ENCODE peak calls at places on chromosomes 2 and 18, in nine cellular contexts. O is B cell, Z is AG04450, F is psoas muscle, W is heart left ventricle, J is A673, C is PC-3, M is MM.1S, K is gastrocnemius medialis. D is an unnamed sample.

GRCh38 chr2:113173563-113174368 is at the start of gene PSD4:
- DNase-seq in O (peak), Z (no peak), F (peak), W (peak), J (no peak), C (no peak), M (peak), K (peak), D (peak)

GRCh38 chr18:48127546-48128105 is 197.2 kb upstream of the SMAD2 start:
- DNase-seq in O (no peak), Z (no peak), F (no peak), W (no peak), J (no peak), C (no peak), M (no peak), K (no peak), D (no peak)

GRCh38 chr2:128313076-128313836 is 5.4 kb downstream of the HS6ST1 start:
- DNase-seq in O (peak), Z (no peak), F (peak), W (no peak), J (no peak), C (peak), M (no peak), K (no peak), D (no peak)

GRCh38 chr2:88281302-88282217 is 111.4 kb downstream of the THNSL2 start:
- DNase-seq in O (no peak), Z (no peak), F (no peak), W (no peak), J (no peak), C (no peak), M (peak), K (peak), D (no peak)

GRCh38 chr18:824179-824578 is 12.1 kb upstream of the YES1 start:
- DNase-seq in O (no peak), Z (no peak), F (no peak), W (no peak), J (peak), C (no peak), M (no peak), K (no peak), D (no peak)

GRCh38 chr2:187842978-187843847 is 289.0 kb upstream of the TFPI start:
- DNase-seq in O (no peak), Z (peak), F (no peak), W (no peak), J (peak), C (peak), M (peak), K (no peak), D (peak)

GRCh38 chr18:32998921-32999320 is 226.1 kb upstream of the KLHL14 start:
- DNase-seq in O (no peak), Z (no peak), F (no peak), W (no peak), J (no peak), C (no peak), M (no peak), K (no peak), D (no peak)

GRCh38 chr18:35241523-35241804 is 630 bp downstream of the ZNF397 start:
- DNase-seq in O (no peak), Z (no peak), F (no peak), W (no peak), J (peak), C (no peak), M (peak), K (no peak), D (no peak)

GRCh38 chr2:177295479-177295878 is 31.0 kb upstream of the NFE2L2 start:
- DNase-seq in O (no peak), Z (peak), F (no peak), W (no peak), J (peak), C (no peak), M (no peak), K (no peak), D (no peak)

GRCh38 chr2:236054125-236054524 is 114.1 kb downstream of the GBX2 start:
- DNase-seq in O (no peak), Z (no peak), F (no peak), W (no peak), J (no peak), C (no peak), M (no peak), K (no peak), D (no peak)

GRCh38 chr18:77127769-77128671 is 4.6 kb downstream of the MBP start:
- DNase-seq in O (peak), Z (peak), F (peak), W (no peak), J (no peak), C (peak), M (no peak), K (peak), D (peak)

GRCh38 chr2:128734521-128735295 is 416.0 kb upstream of the HS6ST1 start:
- DNase-seq in O (no peak), Z (no peak), F (no peak), W (no peak), J (peak), C (no peak), M (no peak), K (no peak), D (no peak)

GRCh38 chr2:229714080-229714735 is at the start of gene DNER:
- DNase-seq in O (no peak), Z (no peak), F (peak), W (no peak), J (peak), C (peak), M (peak), K (no peak), D (peak)

GRCh38 chr18:10278265-10278664 is 176.2 kb upstream of the APCDD1 start:
- DNase-seq in O (no peak), Z (no peak), F (no peak), W (no peak), J (no peak), C (no peak), M (no peak), K (no peak), D (no peak)

GRCh38 chr2:95307036-95307435 is 9.9 kb downstream of the KCNIP3 start:
- DNase-seq in O (no peak), Z (no peak), F (no peak), W (no peak), J (no peak), C (no peak), M (no peak), K (no peak), D (no peak)

GRCh38 chr2:159185401-159186130 is 100.9 kb downstream of the WDSUB1 start:
- DNase-seq in O (no peak), Z (no peak), F (no peak), W (no peak), J (peak), C (peak), M (peak), K (no peak), D (peak)

GRCh38 chr2:226684563-226684959 is 115.1 kb downstream of the IRS1 start:
- DNase-seq in O (no peak), Z (no peak), F (no peak), W (no peak), J (no peak), C (no peak), M (no peak), K (no peak), D (no peak)

GRCh38 chr2:132037527-132038178 is 124.1 kb downstream of the ANKRD30BL start:
- DNase-seq in O (no peak), Z (no peak), F (peak), W (peak), J (peak), C (no peak), M (peak), K (no peak), D (peak)

GRCh38 chr2:130183500-130184373 is 1.7 kb downstream of the MZT2B start:
- DNase-seq in O (no peak), Z (no peak), F (no peak), W (peak), J (peak), C (no peak), M (no peak), K (peak), D (no peak)

GRCh38 chr18:75545189-75545588 is 117.7 kb upstream of the SMIM21 start:
- DNase-seq in O (no peak), Z (no peak), F (no peak), W (no peak), J (no peak), C (no peak), M (no peak), K (no peak), D (no peak)

GRCh38 chr2:101901241-101901640 is 90.5 kb upstream of the IL1R2 start:
- DNase-seq in O (no peak), Z (no peak), F (no peak), W (no peak), J (no peak), C (no peak), M (no peak), K (no peak), D (no peak)

GRCh38 chr2:134320930-134321329 is 67.1 kb downstream of the MGAT5 start:
- DNase-seq in O (no peak), Z (no peak), F (no peak), W (no peak), J (no peak), C (no peak), M (no peak), K (no peak), D (no peak)

GRCh38 chr2:6069354-6069753 is 377.2 kb downstream of the SOX11 start:
- DNase-seq in O (no peak), Z (no peak), F (no peak), W (no peak), J (no peak), C (no peak), M (no peak), K (no peak), D (no peak)

GRCh38 chr2:132439703-132440398 is 23.2 kb downstream of the GPR39 start:
- DNase-seq in O (no peak), Z (no peak), F (no peak), W (no peak), J (peak), C (peak), M (no peak), K (no peak), D (no peak)

GRCh38 chr2:109715302-109715937 is 78.7 kb upstream of the RGPD5 start:
- DNase-seq in O (no peak), Z (no peak), F (no peak), W (peak), J (no peak), C (peak), M (no peak), K (no peak), D (no peak)

GRCh38 chr18:29321561-29321960 is 1144.6 kb upstream of the CDH2 start:
- DNase-seq in O (no peak), Z (no peak), F (no peak), W (no peak), J (no peak), C (peak), M (no peak), K (no peak), D (no peak)

GRCh38 chr2:227834423-227834822 is 20.8 kb downstream of the CCL20 start:
- DNase-seq in O (no peak), Z (no peak), F (no peak), W (no peak), J (no peak), C (peak), M (no peak), K (no peak), D (no peak)

GRCh38 chr18:77131652-77132368 is 773 bp downstream of the MBP start:
- DNase-seq in O (peak), Z (no peak), F (peak), W (peak), J (no peak), C (peak), M (no peak), K (peak), D (peak)

GRCh38 chr2:84704505-84705244 is 176.2 kb downstream of the TRABD2A start:
- DNase-seq in O (no peak), Z (no peak), F (no peak), W (no peak), J (no peak), C (no peak), M (no peak), K (no peak), D (no peak)

GRCh38 chr2:101146535-101146934 is 4.6 kb downstream of the TBC1D8 start:
- DNase-seq in O (no peak), Z (no peak), F (no peak), W (no peak), J (no peak), C (no peak), M (no peak), K (no peak), D (no peak)

GRCh38 chr2:76965772-76966171 is 556.4 kb downstream of the LRRTM4 start:
- DNase-seq in O (no peak), Z (no peak), F (no peak), W (no peak), J (no peak), C (no peak), M (no peak), K (no peak), D (no peak)

GRCh38 chr2:39671606-39672005 is 5.9 kb downstream of the TMEM178A start:
- DNase-seq in O (no peak), Z (no peak), F (no peak), W (no peak), J (no peak), C (no peak), M (no peak), K (no peak), D (no peak)

GRCh38 chr2:39668576-39668975 is 2.9 kb downstream of the TMEM178A start:
- DNase-seq in O (no peak), Z (no peak), F (no peak), W (no peak), J (no peak), C (no peak), M (no peak), K (no peak), D (no peak)

GRCh38 chr2:39667881-39668276 is 2.2 kb downstream of the TMEM178A start:
- DNase-seq in O (no peak), Z (no peak), F (no peak), W (no peak), J (no peak), C (no peak), M (no peak), K (no peak), D (no peak)

GRCh38 chr2:39676342-39676741 is 10.6 kb downstream of the TMEM178A start:
- DNase-seq in O (no peak), Z (no peak), F (no peak), W (no peak), J (no peak), C (no peak), M (no peak), K (no peak), D (no peak)

GRCh38 chr2:39673018-39673417 is 7.3 kb downstream of the TMEM178A start:
- DNase-seq in O (no peak), Z (no peak), F (no peak), W (no peak), J (no peak), C (no peak), M (no peak), K (no peak), D (no peak)
- TF ChIP-seq CTCF in O (no peak), Z (no peak), F (no peak), W (no peak), J (no peak), C (no peak), M (no peak), K (no peak), D (no peak)

GRCh38 chr2:28062867-28063266 is 172.3 kb downstream of the BABAM2 start:
- DNase-seq in O (no peak), Z (no peak), F (no peak), W (no peak), J (no peak), C (no peak), M (no peak), K (no peak), D (no peak)
- TF ChIP-seq CTCF in O (no peak), Z (no peak), F (no peak), W (no peak), J (no peak), C (no peak), M (no peak), K (no peak), D (no peak)

DNA sequence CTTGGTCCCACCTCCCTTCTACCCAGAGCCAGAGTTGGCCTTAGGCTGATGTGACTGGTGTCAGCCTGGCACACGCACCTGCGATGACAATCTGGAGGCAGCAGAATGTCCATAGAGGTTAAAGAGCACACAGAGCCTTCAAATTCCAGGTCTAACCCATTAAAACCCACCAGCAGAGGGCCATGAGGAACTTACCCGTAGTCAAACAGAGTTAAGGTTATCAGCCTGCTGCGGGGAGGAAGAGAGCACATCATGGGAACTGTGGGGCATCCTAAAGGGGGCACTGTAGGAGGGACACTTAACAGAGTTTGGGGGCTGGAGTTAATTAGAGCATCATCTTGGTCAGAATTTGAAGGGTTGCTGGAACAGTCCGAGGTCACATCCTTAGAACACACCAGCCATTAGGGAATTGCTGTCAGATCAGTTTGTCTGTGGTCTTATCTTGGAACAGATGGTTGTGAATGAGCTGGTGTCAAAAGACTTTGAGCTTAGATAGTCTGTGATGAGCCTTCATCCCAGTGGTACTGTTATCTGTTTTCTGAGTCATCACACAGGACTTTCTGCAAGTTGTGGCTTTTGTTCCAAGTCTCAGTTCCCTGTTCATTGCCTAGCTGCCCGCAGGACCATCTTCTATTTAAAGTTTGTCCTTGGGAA is 248.6 kb downstream of the LOXHD1 start:
- DNase-seq in O (no peak), Z (no peak), F (no peak), W (no peak), J (no peak), C (no peak), M (no peak), K (no peak), D (no peak)
- TF ChIP-seq CTCF in O (no peak), Z (peak), F (no peak), W (no peak), J (peak), C (no peak), M (no peak), K (no peak), D (no peak)

DNA sequence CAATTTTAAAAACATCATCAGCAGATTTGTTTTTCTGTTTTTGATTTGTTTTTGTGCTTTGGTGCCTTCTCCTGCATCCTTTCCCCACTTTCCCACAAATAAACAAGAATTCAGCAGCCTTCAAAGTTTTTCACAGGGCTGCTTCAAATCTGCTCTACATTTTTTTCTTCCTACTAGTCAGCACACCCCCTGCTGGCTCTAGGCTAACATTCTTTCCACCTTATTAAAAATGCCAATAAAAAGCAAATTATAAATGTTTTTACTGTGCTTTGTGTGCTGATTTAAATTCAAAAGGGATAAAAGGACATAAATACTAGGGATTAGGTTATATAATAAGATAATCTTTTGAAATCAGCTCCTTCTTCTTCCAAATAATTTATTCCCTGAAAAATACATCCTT is 6.2 kb upstream of the CNTNAP5 start:
- DNase-seq in O (no peak), Z (no peak), F (no peak), W (no peak), J (peak), C (peak), M (no peak), K (no peak), D (no peak)
- TF ChIP-seq CTCF in O (no peak), Z (no peak), F (no peak), W (no peak), J (peak), C (peak), M (no peak), K (no peak), D (no peak)

GRCh38 chr2:216103213-216103612 is 5.9 kb upstream of the XRCC5 start:
- DNase-seq in O (no peak), Z (no peak), F (no peak), W (no peak), J (no peak), C (no peak), M (no peak), K (no peak), D (no peak)
- TF ChIP-seq CTCF in O (no peak), Z (no peak), F (no peak), W (no peak), J (no peak), C (no peak), M (no peak), K (no peak), D (no peak)

GRCh38 chr2:18122544-18123210 is 244.2 kb downstream of the KCNS3 start:
- DNase-seq in O (no peak), Z (no peak), F (no peak), W (no peak), J (no peak), C (no peak), M (no peak), K (no peak), D (no peak)

GRCh38 chr2:18118703-18119102 is 240.2 kb downstream of the KCNS3 start:
- DNase-seq in O (no peak), Z (no peak), F (no peak), W (no peak), J (no peak), C (peak), M (no peak), K (no peak), D (no peak)

GRCh38 chr2:18119883-18120282 is 241.4 kb downstream of the KCNS3 start:
- DNase-seq in O (no peak), Z (peak), F (peak), W (peak), J (no peak), C (no peak), M (no peak), K (peak), D (no peak)

GRCh38 chr2:18123211-18123570 is 244.7 kb downstream of the KCNS3 start:
- DNase-seq in O (no peak), Z (no peak), F (no peak), W (no peak), J (no peak), C (no peak), M (no peak), K (no peak), D (no peak)

GRCh38 chr2:18117592-18117991 is 239.1 kb downstream of the KCNS3 start:
- DNase-seq in O (no peak), Z (no peak), F (peak), W (peak), J (peak), C (peak), M (peak), K (peak), D (peak)
- TF ChIP-seq CTCF in O (no peak), Z (peak), F (peak), W (peak), J (peak), C (peak), M (peak), K (peak), D (peak)

DNA sequence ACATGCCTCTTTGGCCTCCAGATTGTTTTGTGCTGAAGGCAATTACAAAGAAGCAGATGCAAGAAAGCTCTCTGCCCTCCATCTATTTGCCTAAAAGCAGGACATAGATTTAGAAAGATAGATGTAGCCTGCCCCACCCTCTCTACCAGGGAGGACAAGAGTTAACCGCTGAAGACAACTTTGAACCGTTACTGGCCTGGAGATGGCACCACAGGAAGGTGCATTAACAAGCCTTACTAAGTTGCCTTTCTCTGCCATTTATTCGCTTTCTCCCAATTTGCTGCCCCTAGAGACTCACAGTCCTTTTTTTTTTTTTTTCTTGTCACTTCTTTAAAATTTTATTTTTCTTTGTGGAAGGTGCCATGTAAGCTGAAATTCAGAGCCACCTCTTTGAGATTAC is 28.8 kb upstream of the RMDN2 start:
- DNase-seq in O (no peak), Z (no peak), F (no peak), W (no peak), J (peak), C (peak), M (no peak), K (no peak), D (peak)
- TF ChIP-seq CTCF in O (no peak), Z (no peak), F (no peak), W (no peak), J (peak), C (peak), M (no peak), K (no peak), D (peak)

D was measured in GM13977.